ENCODE peak calls at places on chromosomes 16 and 17, in five cellular contexts. One of them, this sample, is unnamed.
A peak's percentile ranks its signal among the peaks of the same experiment; 100 is the strongest.

GRCh38 chr17:79033741-79034501 is 10.0 kb downstream of the C1QTNF1 start:
- DNase-seq in astrocyte of the hippocampus: no peak
- DNase-seq in lower leg skin: no peak
- DNase-seq in HCEC 1CT: no peak
- DNase-seq in mucosa of gallbladder: no peak
- DNase-seq in this sample: peak; percentile 37

GRCh38 chr16:78988361-78988992 is 612.1 kb downstream of the MAF start:
- DNase-seq in lower leg skin: no peak
- DNase-seq in astrocyte of the hippocampus: no peak
- DNase-seq in HCEC 1CT: no peak
- DNase-seq in mucosa of gallbladder: no peak
- DNase-seq in this sample: no peak

GRCh38 chr16:11456741-11457140 is 111.5 kb downstream of the RMI2 start:
- DNase-seq in lower leg skin: no peak
- DNase-seq in HCEC 1CT: no peak
- DNase-seq in astrocyte of the hippocampus: no peak
- DNase-seq in mucosa of gallbladder: no peak
- DNase-seq in this sample: no peak

GRCh38 chr16:72753883-72754282 is 294.0 kb downstream of the ZFHX3 start:
- DNase-seq in lower leg skin: no peak
- DNase-seq in HCEC 1CT: no peak
- DNase-seq in mucosa of gallbladder: no peak
- DNase-seq in astrocyte of the hippocampus: no peak
- DNase-seq in this sample: no peak

GRCh38 chr16:63816304-63816703 is 1305.6 kb downstream of the CDH11 start:
- DNase-seq in mucosa of gallbladder: no peak
- DNase-seq in astrocyte of the hippocampus: no peak
- DNase-seq in lower leg skin: no peak
- DNase-seq in HCEC 1CT: no peak
- DNase-seq in this sample: no peak

GRCh38 chr17:19744922-19745757 is 3.0 kb downstream of the ALDH3A1 start:
- DNase-seq in HCEC 1CT: peak; percentile 19
- DNase-seq in lower leg skin: peak; percentile 90
- DNase-seq in astrocyte of the hippocampus: peak; percentile 94
- DNase-seq in mucosa of gallbladder: peak; percentile 93
- DNase-seq in this sample: peak; percentile 86

GRCh38 chr16:27096375-27096774 is 29.6 kb downstream of the C16orf82 start:
- DNase-seq in mucosa of gallbladder: no peak
- DNase-seq in astrocyte of the hippocampus: no peak
- DNase-seq in HCEC 1CT: no peak
- DNase-seq in lower leg skin: no peak
- DNase-seq in this sample: no peak

GRCh38 chr17:71405101-71405500 is 715.7 kb upstream of the SOX9 start:
- DNase-seq in HCEC 1CT: no peak
- DNase-seq in astrocyte of the hippocampus: no peak
- DNase-seq in lower leg skin: no peak
- DNase-seq in mucosa of gallbladder: no peak
- DNase-seq in this sample: no peak

GRCh38 chr17:27807567-27808470 is 7.5 kb upstream of the NOS2 start:
- DNase-seq in HCEC 1CT: no peak
- DNase-seq in lower leg skin: no peak
- DNase-seq in mucosa of gallbladder: peak; percentile 36
- DNase-seq in astrocyte of the hippocampus: no peak
- DNase-seq in this sample: peak; percentile 91

GRCh38 chr16:4176794-4177438 is 60.7 kb upstream of the ADCY9 start:
- DNase-seq in lower leg skin: no peak
- DNase-seq in astrocyte of the hippocampus: peak; percentile 71
- DNase-seq in mucosa of gallbladder: peak; percentile 21
- DNase-seq in HCEC 1CT: peak; percentile 43
- DNase-seq in this sample: peak; percentile 70

GRCh38 chr16:81403601-81404391 is 40.8 kb upstream of the CMIP start:
- DNase-seq in HCEC 1CT: peak; percentile 56
- DNase-seq in mucosa of gallbladder: peak; percentile 87
- DNase-seq in astrocyte of the hippocampus: peak; percentile 93
- DNase-seq in lower leg skin: peak; percentile 84
- DNase-seq in this sample: peak; percentile 81

GRCh38 chr17:77206125-77206523 is 65.4 kb downstream of the SEC14L1 start:
- DNase-seq in mucosa of gallbladder: no peak
- DNase-seq in astrocyte of the hippocampus: no peak
- DNase-seq in lower leg skin: no peak
- DNase-seq in HCEC 1CT: no peak
- DNase-seq in this sample: no peak

GRCh38 chr17:65062168-65062915 is 5.8 kb upstream of the GNA13 start:
- DNase-seq in astrocyte of the hippocampus: no peak
- DNase-seq in HCEC 1CT: no peak
- DNase-seq in lower leg skin: no peak
- DNase-seq in mucosa of gallbladder: no peak
- DNase-seq in this sample: peak; percentile 86

This sample was measured in small intestine.